ENCODE peak calls at places on chromosome 9, in eight cellular contexts. N is H1, V is HepG2, W is tibial nerve, F is GM12892, L is ovary, X is stomach, A is upper lobe of left lung. R is an unnamed sample.

GRCh38 chr9:128733256-128733655 is 9.3 kb upstream of the ZDHHC12 start:
- DNase-seq in N (peak; percentile 94), V (peak; percentile 91), W (peak; percentile 34), F (no peak), L (peak; percentile 73), X (peak; percentile 81), A (no peak), R (peak; percentile 83)

GRCh38 chr9:6049798-6050197 is 34.4 kb upstream of the RANBP6 start:
- DNase-seq in N (no peak), V (peak; percentile 30), W (no peak), F (no peak), L (no peak), X (no peak), A (no peak), R (peak; percentile 24)

GRCh38 chr9:68727588-68728129 is 22.6 kb downstream of the PIP5K1B start:
- DNase-seq in N (no peak), V (no peak), W (no peak), F (no peak), L (no peak), X (no peak), A (no peak), R (no peak)

GRCh38 chr9:124001445-124001799 is 10.1 kb upstream of the LHX2 start:
- DNase-seq in N (no peak), V (no peak), W (no peak), F (no peak), L (no peak), X (no peak), A (no peak), R (no peak)

GRCh38 chr9:89880721-89881120 is 275.9 kb downstream of the GADD45G start:
- DNase-seq in N (no peak), V (no peak), W (no peak), F (no peak), L (no peak), X (no peak), A (no peak), R (peak; percentile 4)

GRCh38 chr9:106958955-106959657 is 96.1 kb downstream of the ZNF462 start:
- DNase-seq in N (no peak), V (no peak), W (no peak), F (no peak), L (no peak), X (no peak), A (no peak), R (no peak)

GRCh38 chr9:99445377-99445891 is 223.4 kb downstream of the SEC61B start:
- DNase-seq in N (no peak), V (no peak), W (no peak), F (no peak), L (no peak), X (no peak), A (no peak), R (no peak)

GRCh38 chr9:104078596-104078995 is 15.5 kb upstream of the SMC2 start:
- DNase-seq in N (no peak), V (no peak), W (no peak), F (no peak), L (no peak), X (no peak), A (no peak), R (no peak)

GRCh38 chr9:104977168-104977567 is 49.2 kb upstream of the ABCA1 start:
- DNase-seq in N (no peak), V (no peak), W (no peak), F (no peak), L (no peak), X (no peak), A (no peak), R (no peak)

GRCh38 chr9:78133751-78134150 is 102.1 kb upstream of the CEP78 start:
- DNase-seq in N (no peak), V (no peak), W (no peak), F (no peak), L (no peak), X (no peak), A (no peak), R (no peak)

GRCh38 chr9:115250646-115251045 is 132.7 kb upstream of the TNC start:
- DNase-seq in N (no peak), V (no peak), W (no peak), F (no peak), L (no peak), X (no peak), A (no peak), R (no peak)

GRCh38 chr9:137021979-137022619 is 5.9 kb downstream of the ABCA2 start:
- DNase-seq in N (peak; percentile 90), V (peak; percentile 88), W (no peak), F (peak; percentile 63), L (peak; percentile 68), X (peak; percentile 84), A (peak; percentile 84), R (peak; percentile 37)

GRCh38 chr9:15243086-15243485 is 63.9 kb downstream of the TTC39B start:
- DNase-seq in N (no peak), V (no peak), W (no peak), F (no peak), L (no peak), X (no peak), A (no peak), R (no peak)

GRCh38 chr9:113540466-113540865 is 76.9 kb downstream of the RGS3 start:
- DNase-seq in N (no peak), V (no peak), W (no peak), F (no peak), L (peak; percentile 25), X (no peak), A (no peak), R (no peak)

GRCh38 chr9:113542016-113542415 is 78.5 kb downstream of the RGS3 start:
- DNase-seq in N (no peak), V (no peak), W (no peak), F (no peak), L (no peak), X (no peak), A (no peak), R (no peak)

GRCh38 chr9:113543286-113544000 is 79.9 kb downstream of the RGS3 start:
- DNase-seq in N (no peak), V (no peak), W (no peak), F (no peak), L (peak; percentile 21), X (no peak), A (no peak), R (no peak)

GRCh38 chr9:113542741-113543140 is 79.2 kb downstream of the RGS3 start:
- DNase-seq in N (no peak), V (no peak), W (no peak), F (no peak), L (peak; percentile 22), X (no peak), A (no peak), R (peak; percentile 50)

GRCh38 chr9:113541019-113541900 is 77.7 kb downstream of the RGS3 start:
- DNase-seq in N (no peak), V (peak; percentile 37), W (no peak), F (no peak), L (peak; percentile 32), X (peak; percentile 69), A (no peak), R (peak; percentile 66)
- TF ChIP-seq POLR2A in N (peak; percentile 57), V (no peak), W (no peak), F (no peak), L (no peak), X (no peak), A (no peak), R (no peak)

DNA sequence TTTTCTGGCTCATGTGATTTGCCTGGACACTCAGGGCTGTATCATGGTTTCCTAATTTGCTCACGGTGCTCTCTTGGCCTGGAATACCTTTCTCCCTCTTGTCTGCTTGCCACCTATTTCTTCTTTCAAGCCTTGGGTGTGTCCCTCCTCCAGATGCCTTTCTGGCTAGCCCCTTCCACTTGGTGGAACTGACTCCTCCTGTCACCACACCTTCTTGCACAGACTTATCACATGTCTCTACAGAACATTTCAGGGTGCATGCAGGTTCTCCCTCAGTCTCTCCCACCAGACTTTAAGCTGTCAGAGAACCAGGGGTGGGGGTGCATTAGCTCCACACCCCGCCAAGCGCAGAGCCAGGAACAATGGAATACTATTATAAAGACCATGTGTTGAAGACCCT is 1.9 kb downstream of the TBC1D2 start:
- DNase-seq in N (no peak), V (no peak), W (no peak), F (no peak), L (no peak), X (no peak), A (no peak), R (no peak)
- TF ChIP-seq POLR2A in N (no peak), V (no peak), W (no peak), F (no peak), L (no peak), X (no peak), A (no peak), R (no peak)

GRCh38 chr9:133349965-133350624 is 2.1 kb downstream of the RPL7A start:
- DNase-seq in N (no peak), V (no peak), W (no peak), F (no peak), L (no peak), X (no peak), A (no peak), R (no peak)
- TF ChIP-seq POLR2A in N (peak; percentile 39), V (peak; percentile 52), W (no peak), F (peak; percentile 57), L (no peak), X (no peak), A (no peak), R (no peak)

GRCh38 chr9:37428345-37428744 is 5.8 kb downstream of the GRHPR start:
- DNase-seq in N (no peak), V (no peak), W (no peak), F (no peak), L (no peak), X (no peak), A (peak; percentile 63), R (no peak)

GRCh38 chr9:37429441-37430285 is 7.2 kb downstream of the GRHPR start:
- DNase-seq in N (no peak), V (no peak), W (no peak), F (no peak), L (no peak), X (no peak), A (no peak), R (no peak)

GRCh38 chr9:37432020-37432419 is 9.5 kb downstream of the GRHPR start:
- DNase-seq in N (no peak), V (no peak), W (no peak), F (no peak), L (no peak), X (no peak), A (no peak), R (no peak)

GRCh38 chr9:37433754-37434435 is 11.4 kb downstream of the GRHPR start:
- DNase-seq in N (no peak), V (no peak), W (no peak), F (no peak), L (peak; percentile 78), X (no peak), A (no peak), R (no peak)

GRCh38 chr9:37430841-37431597 is 8.5 kb downstream of the GRHPR start:
- DNase-seq in N (no peak), V (peak; percentile 83), W (no peak), F (no peak), L (no peak), X (no peak), A (peak; percentile 60), R (peak; percentile 47)
- TF ChIP-seq POLR2A in N (no peak), V (peak; percentile 15), W (no peak), F (peak; percentile 18), L (no peak), X (no peak), A (no peak), R (no peak)

GRCh38 chr9:20593551-20593950 is 28.7 kb downstream of the MLLT3 start:
- DNase-seq in N (no peak), V (no peak), W (no peak), F (no peak), L (no peak), X (no peak), A (no peak), R (no peak)
- TF ChIP-seq POLR2A in N (no peak), V (no peak), W (no peak), F (no peak), L (no peak), X (no peak), A (no peak), R (no peak)